ENCODE peak calls at places on chromosome 7, in eight cellular contexts. L is H9, D is hepatocyte, S is GM23338, N is MM.1S, X is keratinocyte, G is PC-3, Z is endothelial cell of umbilical vein. C is an unnamed sample.

GRCh38 chr7:148700693-148701092 is 2.0 kb downstream of the CUL1 start:
- DNase-seq in L (no peak), D (peak; percentile 56), S (peak; percentile 50), N (peak; percentile 82), X (no peak), G (peak; percentile 25), Z (peak; percentile 34), C (no peak)

GRCh38 chr7:157691521-157692155 is 354.8 kb downstream of the DNAJB6 start:
- DNase-seq in L (peak; percentile 42), D (no peak), S (no peak), N (no peak), X (no peak), G (no peak), Z (peak; percentile 4), C (no peak)

GRCh38 chr7:80312139-80312661 is 177.6 kb downstream of the GNAI1 start:
- DNase-seq in L (no peak), D (peak; percentile 51), S (peak; percentile 27), N (no peak), X (peak; percentile 50), G (peak; percentile 75), Z (peak; percentile 97), C (peak; percentile 78)

GRCh38 chr7:50739744-50740455 is 42.8 kb downstream of the GRB10 start:
- DNase-seq in L (no peak), D (no peak), S (peak; percentile 39), N (peak; percentile 42), X (no peak), G (no peak), Z (peak; percentile 46), C (no peak)

GRCh38 chr7:65722361-65722792 is 150.5 kb upstream of the VKORC1L1 start:
- DNase-seq in L (peak; percentile 80), D (peak; percentile 74), S (peak; percentile 84), N (peak; percentile 72), X (peak; percentile 17), G (peak; percentile 68), Z (peak; percentile 28), C (peak; percentile 36)

GRCh38 chr7:18497082-18497481 is 1.5 kb downstream of the HDAC9 start:
- DNase-seq in L (no peak), D (no peak), S (no peak), N (no peak), X (no peak), G (no peak), Z (no peak), C (no peak)

GRCh38 chr7:30207376-30207775 is 72.6 kb downstream of the MTURN start:
- DNase-seq in L (no peak), D (no peak), S (no peak), N (no peak), X (no peak), G (no peak), Z (no peak), C (no peak)

GRCh38 chr7:69439040-69439439 is 159.2 kb upstream of the AUTS2 start:
- DNase-seq in L (no peak), D (no peak), S (no peak), N (no peak), X (no peak), G (no peak), Z (no peak), C (no peak)

GRCh38 chr7:64871761-64872160 is 31.3 kb upstream of the ZNF273 start:
- DNase-seq in L (peak; percentile 14), D (no peak), S (no peak), N (no peak), X (no peak), G (no peak), Z (no peak), C (no peak)

GRCh38 chr7:8433477-8434289 is at the start of gene NXPH1:
- DNase-seq in L (peak; percentile 63), D (peak; percentile 78), S (peak; percentile 83), N (peak; percentile 18), X (no peak), G (no peak), Z (peak; percentile 6), C (no peak)

GRCh38 chr7:42084263-42084662 is 152.7 kb downstream of the GLI3 start:
- DNase-seq in L (no peak), D (no peak), S (no peak), N (no peak), X (no peak), G (no peak), Z (no peak), C (no peak)

GRCh38 chr7:9022456-9022855 is 589.0 kb downstream of the NXPH1 start:
- DNase-seq in L (no peak), D (no peak), S (no peak), N (no peak), X (no peak), G (no peak), Z (no peak), C (no peak)

DNA sequence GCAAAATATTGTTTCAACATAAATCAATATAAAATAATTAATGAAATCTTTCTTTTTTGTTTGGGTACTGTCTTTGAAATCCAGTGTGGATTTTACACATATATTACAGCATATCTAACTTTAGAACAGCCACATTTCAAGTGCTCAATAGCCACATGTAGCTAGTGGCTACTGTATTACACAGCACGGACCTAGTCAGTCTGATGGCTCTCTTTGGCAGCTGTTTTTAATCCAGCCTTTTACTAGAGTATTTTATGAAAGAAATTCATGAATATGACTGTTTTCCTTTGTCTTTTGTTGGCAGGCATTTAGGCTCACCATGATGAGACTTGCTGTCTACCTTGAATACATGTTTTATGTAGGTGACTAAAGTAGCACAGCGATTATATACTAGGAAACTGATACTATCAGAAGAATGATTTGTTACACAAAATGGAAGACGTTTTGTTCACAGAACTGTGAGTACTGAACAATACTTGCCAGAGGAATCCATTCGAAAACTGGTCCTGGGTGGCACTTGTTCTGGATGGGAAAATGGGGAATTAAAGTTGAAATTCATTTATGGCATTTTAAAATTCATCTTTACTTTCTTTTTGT is 386.7 kb downstream of the PHTF2 start:
- DNase-seq in L (no peak), D (no peak), S (no peak), N (no peak), X (no peak), G (no peak), Z (no peak), C (no peak)
- H3K79me2 ChIP-seq in L (no peaks in the 10 kb centered on the region), D (no peaks in the 10 kb centered on the region), S (no peaks in the 10 kb centered on the region), N (no peaks in the 10 kb centered on the region), X (no peaks in the 10 kb centered on the region), G (no peaks in the 10 kb centered on the region), Z (no peaks in the 10 kb centered on the region), C (no peaks in the 10 kb centered on the region)

GRCh38 chr7:125427676-125428075 is 498.1 kb upstream of the POT1 start:
- DNase-seq in L (no peak), D (no peak), S (peak; percentile 10), N (no peak), X (no peak), G (no peak), Z (no peak), C (no peak)
- H2AFZ ChIP-seq in L (no peak overlapping the region), D (no peak overlapping the region), S (peak overlapping the region; percentile 3), N (no peak overlapping the region), X (no peak overlapping the region), G (no peak overlapping the region), Z (no peak overlapping the region), C (no peak overlapping the region)

DNA sequence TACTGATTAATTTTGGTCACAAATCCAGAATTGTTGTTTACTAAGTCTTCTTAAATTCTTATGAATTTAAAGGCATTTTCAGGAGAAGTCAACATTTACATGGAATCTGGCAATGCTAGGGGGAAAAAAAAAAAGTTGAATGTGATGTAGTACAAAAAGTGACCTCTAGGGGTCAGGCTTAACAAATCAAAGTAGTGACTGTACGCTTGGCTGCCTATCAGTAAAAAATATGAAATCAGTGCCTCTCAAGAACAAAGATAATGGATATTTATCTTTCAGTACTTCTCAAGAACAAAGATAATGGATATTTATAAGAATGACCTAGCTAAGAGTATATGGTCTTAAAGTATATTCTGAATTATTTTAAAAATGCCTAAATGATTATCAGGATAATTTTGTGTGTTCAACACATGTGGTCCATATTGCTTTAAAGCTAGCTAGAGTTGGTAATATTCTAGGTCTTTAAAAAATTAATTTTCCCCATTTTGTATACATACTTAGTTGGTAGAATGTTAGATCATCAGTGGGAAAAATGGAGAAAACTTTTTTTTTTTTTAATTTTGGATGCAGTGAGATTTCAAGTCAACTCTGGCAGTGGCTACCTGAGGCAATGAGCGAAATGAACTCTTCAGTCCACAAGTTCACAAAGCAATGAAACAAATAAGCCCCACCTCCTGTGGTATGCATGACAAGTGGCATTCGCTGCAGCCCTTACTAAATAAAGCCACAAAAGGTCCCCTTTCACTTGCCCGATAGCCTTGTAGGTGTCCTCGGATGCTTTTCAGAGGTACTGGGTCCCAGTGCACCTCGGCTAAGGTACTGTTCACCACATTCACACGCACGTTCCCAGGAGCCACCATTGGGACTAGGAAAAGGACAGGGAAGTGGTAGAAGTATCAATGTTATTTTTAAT is 51.2 kb upstream of the LAMB4 start:
- DNase-seq in L (peak; percentile 78), D (peak; percentile 68), S (peak; percentile 92), N (peak; percentile 58), X (no peak), G (peak; percentile 80), Z (peak; percentile 86), C (peak; percentile 39)
- TF ChIP-seq CTCF in L (peak; percentile 84), D (peak; percentile 81), S (peak; percentile 82), N (peak; percentile 90), X (no peak), G (peak; percentile 81), Z (peak; percentile 32), C (peak; percentile 50)

DNA sequence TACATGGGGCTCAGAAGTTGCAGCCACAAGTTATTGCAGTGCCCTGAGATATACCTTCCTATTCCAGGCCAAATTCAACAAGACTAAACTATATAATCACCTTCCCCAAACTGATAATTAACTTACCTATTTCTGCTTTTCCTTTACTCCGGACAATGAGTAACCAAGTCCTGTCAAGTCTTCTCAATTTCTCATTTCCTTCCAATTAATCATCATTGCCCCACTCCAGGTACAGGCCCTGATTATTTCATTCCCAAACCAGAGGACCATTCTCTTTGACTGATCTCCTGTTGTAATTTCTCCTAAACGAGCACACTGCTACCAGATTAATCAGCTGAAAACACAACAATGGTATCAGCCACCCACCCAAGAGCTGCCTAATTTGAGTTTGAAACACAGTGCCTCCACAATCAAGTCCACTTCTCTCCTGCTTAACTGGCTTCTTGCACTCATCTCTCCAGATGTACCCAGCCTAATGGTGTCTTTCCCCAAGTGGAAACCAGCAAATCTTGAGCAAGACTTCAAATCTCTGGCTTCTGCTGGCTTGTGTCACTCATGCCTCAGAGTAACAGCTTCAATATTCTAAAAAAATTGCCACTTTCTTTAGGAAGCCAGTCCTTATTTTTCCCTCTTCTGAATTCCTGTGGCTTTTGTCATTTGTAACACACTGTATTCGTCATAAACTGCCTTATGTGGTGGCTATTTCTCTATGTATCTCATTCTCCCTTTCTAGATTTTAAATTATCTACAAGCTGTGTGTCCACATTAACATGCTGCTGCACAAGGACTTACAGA is 89.1 kb downstream of the CDK6 start:
- DNase-seq in L (no peak), D (no peak), S (no peak), N (no peak), X (no peak), G (peak; percentile 48), Z (no peak), C (peak; percentile 86)
- H3K79me2 ChIP-seq in L (no peaks in the 10 kb centered on the region), D (peaks cover 84% of the 10 kb centered on the region), S (no peaks in the 10 kb centered on the region), N (peaks cover 92% of the 10 kb centered on the region), X (peaks cover 78% of the 10 kb centered on the region), G (peaks cover 56% of the 10 kb centered on the region), Z (peaks cover 5% of the 10 kb centered on the region), C (peaks cover 84% of the 10 kb centered on the region)

C was measured in mammary epithelial cell.